ENCODE peak calls at places on chromosomes 4 and X, in four cellular contexts. P, T, W and J are unnamed samples.
A peak's percentile ranks its signal among the peaks of the same experiment; 100 is the strongest.

GRCh38 chr4:99945718-99946345 is 586 bp downstream of the DNAJB14 start:
- DNase-seq in P (peak; percentile 22), T (no peak), W (no peak), J (no peak)

GRCh38 chr4:88350786-88351185 is 27.9 kb upstream of the HERC6 start:
- DNase-seq in P (no peak), T (no peak), W (no peak), J (no peak)

GRCh38 chr4:53640576-53641459 is 49.5 kb upstream of the LNX1 start:
- DNase-seq in P (peak; percentile 20), T (peak; percentile 29), W (peak; percentile 48), J (no peak)

GRCh38 chrX:133838761-133839676 is 146.4 kb downstream of the GPC3 start:
- DNase-seq in P (peak; percentile 16), T (peak; percentile 3), W (no peak), J (no peak)

GRCh38 chrX:465418-465817 is 78.7 kb upstream of the PPP2R3B start:
- DNase-seq in P (no peak), T (no peak), W (no peak), J (no peak)

GRCh38 chr4:139682309-139683210 is 16.9 kb downstream of the MGST2 start:
- DNase-seq in P (no peak), T (no peak), W (no peak), J (no peak)

GRCh38 chrX:78643106-78643505 is 16.0 kb downstream of the RTL3 start:
- DNase-seq in P (no peak), T (no peak), W (no peak), J (no peak)

GRCh38 chrX:68186552-68187262 is 246.6 kb downstream of the OPHN1 start:
- DNase-seq in P (no peak), T (no peak), W (no peak), J (no peak)

GRCh38 chr4:148152868-148153630 is 289.2 kb downstream of the NR3C2 start:
- DNase-seq in P (no peak), T (no peak), W (no peak), J (no peak)

GRCh38 chr4:152957437-152958185 is 21.5 kb downstream of the FHDC1 start:
- DNase-seq in P (no peak), T (no peak), W (no peak), J (no peak)

GRCh38 chr4:52244773-52245360 is 193.8 kb downstream of the SPATA18 start:
- DNase-seq in P (no peak), T (no peak), W (no peak), J (no peak)

DNA sequence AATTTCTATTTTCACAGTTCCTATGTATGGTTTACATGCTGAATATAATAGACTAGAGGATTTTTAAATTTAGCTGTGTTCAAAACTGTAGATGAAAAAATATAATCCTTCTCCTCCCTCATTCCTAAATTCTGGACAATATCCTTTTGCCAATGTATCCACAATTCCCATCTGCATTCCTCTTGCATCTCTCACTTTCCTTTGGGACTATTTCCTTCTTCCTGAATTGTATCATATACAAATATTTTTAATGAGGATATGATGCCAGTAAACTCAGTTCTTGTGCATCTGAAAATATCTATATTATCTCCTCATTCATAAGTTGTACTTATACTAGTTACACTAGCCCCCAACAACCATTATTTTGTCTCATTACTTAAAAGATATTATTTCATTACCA is 46.7 kb downstream of the DDX60L start:
- DNase-seq in P (no peak), T (no peak), W (no peak), J (no peak)
- TF ChIP-seq CTCF in P (no peak), T (no peak), W (no peak), J (no peak)

DNA sequence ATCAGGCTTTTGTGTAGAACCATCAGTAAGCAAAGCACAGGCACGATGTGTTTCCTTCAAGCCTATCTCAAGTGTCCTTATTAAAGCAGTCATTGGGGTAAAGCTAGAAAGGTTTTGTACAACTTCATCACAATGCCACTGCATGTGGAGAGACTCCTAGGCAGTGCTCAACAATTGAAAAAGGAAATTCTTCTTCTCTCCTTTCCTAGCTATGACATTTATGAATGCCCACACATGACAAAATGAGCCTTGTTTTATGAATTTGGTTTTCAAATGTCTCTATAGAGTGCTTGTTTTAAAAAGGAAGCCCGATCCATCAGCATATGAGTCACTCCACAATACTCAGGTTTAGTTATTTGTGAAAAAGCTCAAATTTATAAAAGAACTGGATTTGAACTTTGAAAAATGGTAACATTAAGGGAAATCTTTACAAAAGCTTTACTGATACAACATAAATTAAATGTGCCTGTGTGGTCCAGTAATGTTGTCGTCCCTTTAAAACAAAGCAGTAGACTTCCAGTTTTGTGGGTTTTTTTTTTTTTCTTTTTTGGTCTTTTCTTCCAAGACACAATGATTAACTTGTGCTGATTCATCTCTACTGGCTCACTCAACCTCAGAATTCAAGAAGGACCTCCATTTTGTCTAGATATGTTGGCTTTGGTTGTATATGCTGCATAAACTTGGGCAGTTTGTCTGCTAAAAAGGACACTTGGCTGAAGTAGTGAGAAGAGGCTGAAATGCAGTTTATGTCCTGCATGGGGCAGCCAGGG is 273.8 kb downstream of the GASK1B start:
- DNase-seq in P (no peak), T (no peak), W (no peak), J (no peak)
- TF ChIP-seq CTCF in P (no peak), T (no peak), W (no peak), J (no peak)

GRCh38 chr4:130026185-130026584 is 930.2 kb downstream of the C4orf33 start:
- DNase-seq in P (no peak), T (no peak), W (no peak), J (no peak)

GRCh38 chr4:130025701-130026100 is 929.7 kb downstream of the C4orf33 start:
- DNase-seq in P (no peak), T (no peak), W (no peak), J (no peak)

GRCh38 chr4:130031858-130032257 is 935.9 kb downstream of the C4orf33 start:
- DNase-seq in P (no peak), T (no peak), W (no peak), J (no peak)

GRCh38 chr4:130029442-130029841 is 933.5 kb downstream of the C4orf33 start:
- DNase-seq in P (no peak), T (no peak), W (no peak), J (no peak)

DNA sequence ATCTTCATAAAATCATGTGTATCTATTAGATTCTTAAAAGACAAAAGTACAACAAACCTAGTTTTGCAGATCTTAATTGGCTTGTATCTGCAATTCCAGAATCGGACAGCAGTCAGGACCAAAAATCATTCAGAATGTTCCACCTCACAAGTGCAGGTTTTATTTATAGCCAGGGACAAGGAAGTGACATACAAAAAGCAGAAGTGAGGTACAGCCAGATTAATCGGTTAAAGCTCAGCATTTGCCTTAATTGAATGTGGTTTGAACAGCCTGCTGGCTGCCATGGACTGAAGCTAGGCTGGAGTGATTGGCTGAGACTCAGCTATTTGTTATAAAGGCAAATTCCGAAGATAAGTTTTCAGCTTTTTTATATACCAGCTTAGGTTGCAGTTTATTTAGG is 932.6 kb downstream of the C4orf33 start:
- DNase-seq in P (no peak), T (no peak), W (no peak), J (no peak)
- TF ChIP-seq CTCF in P (no peak), T (no peak), W (no peak), J (no peak)

GRCh38 chr4:8021796-8022195 is 82.1 kb upstream of the AFAP1 start:
- DNase-seq in P (no peak), T (no peak), W (no peak), J (no peak)
- TF ChIP-seq CTCF in P (no peak), T (no peak), W (no peak), J (no peak)

DNA sequence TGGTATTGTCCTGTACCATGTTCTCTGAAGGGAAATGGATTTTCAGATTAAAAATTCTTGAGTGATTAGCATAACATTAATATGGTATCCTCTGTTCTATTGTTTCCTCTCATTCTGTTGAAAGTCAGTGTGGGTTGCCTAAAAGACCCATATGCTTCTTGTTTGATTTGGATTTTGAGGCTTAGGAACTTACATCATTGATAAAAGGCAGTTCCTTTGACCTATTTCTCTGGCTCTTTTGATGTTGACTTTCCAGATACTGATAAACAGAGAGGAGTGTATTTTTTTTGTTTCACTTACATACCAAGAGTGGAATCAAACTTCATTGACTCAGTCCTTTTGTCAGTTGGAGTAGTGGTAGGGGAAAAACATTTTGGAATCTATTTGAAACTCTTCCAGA is 32.8 kb downstream of the TMEM144 start:
- DNase-seq in P (no peak), T (no peak), W (no peak), J (no peak)
- TF ChIP-seq CTCF in P (no peak), T (no peak), W (no peak), J (no peak)

GRCh38 chr4:142741995-142742394 is 104.1 kb downstream of the INPP4B start:
- DNase-seq in P (no peak), T (no peak), W (no peak), J (no peak)
- TF ChIP-seq CTCF in P (no peak), T (no peak), W (peak; percentile 10), J (no peak)

GRCh38 chrX:93585661-93586060 is 87.7 kb downstream of the NAP1L3 start:
- DNase-seq in P (no peak), T (no peak), W (no peak), J (no peak)

GRCh38 chrX:93580634-93581033 is 92.7 kb downstream of the NAP1L3 start:
- DNase-seq in P (no peak), T (no peak), W (no peak), J (no peak)
- TF ChIP-seq CTCF in P (no peak), T (no peak), W (no peak), J (no peak)

DNA sequence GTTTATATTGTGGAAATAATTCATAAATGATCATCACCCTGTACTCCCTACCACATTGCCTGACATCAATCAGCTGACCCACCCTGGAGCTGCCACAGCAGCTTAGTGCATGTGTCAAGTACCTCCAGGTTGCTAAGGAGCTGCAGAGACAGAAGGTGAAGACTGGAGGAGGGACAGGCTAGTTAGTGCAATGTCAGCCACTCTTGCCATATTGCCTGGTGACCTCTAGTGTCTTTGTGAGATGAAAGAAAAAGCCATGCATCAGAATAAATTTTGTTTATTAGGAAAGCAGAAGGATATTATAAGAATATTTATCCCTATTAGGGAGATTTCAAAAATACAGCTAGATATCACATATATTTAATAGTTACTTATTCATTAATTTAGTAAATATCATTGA is 243.9 kb upstream of the FAT4 start:
- DNase-seq in P (no peak), T (no peak), W (no peak), J (no peak)
- TF ChIP-seq CTCF in P (no peak), T (no peak), W (no peak), J (no peak)